ENCODE peak calls at places on chromosomes 11 and 22, in six cellular contexts. One of them, this sample, is unnamed.

GRCh38 chr11:1828542-1828941 is 6.2 kb upstream of the SYT8 start:
- DNase-seq in GM12878: no peak
- DNase-seq in GM12892: no peak
- DNase-seq in H1: no peak
- DNase-seq in K562: no peak
- DNase-seq in HepG2: no peak
- DNase-seq in this sample: no peak

GRCh38 chr11:62721994-62722393 is 5.3 kb downstream of the HNRNPUL2 start:
- DNase-seq in GM12878: no peak
- DNase-seq in GM12892: no peak
- DNase-seq in H1: no peak
- DNase-seq in K562: no peak
- DNase-seq in HepG2: peak; percentile 80
- DNase-seq in this sample: no peak

GRCh38 chr11:127042445-127042844 is 41.9 kb upstream of the KIRREL3 start:
- DNase-seq in GM12878: no peak
- DNase-seq in GM12892: no peak
- DNase-seq in H1: no peak
- DNase-seq in K562: no peak
- DNase-seq in HepG2: no peak
- DNase-seq in this sample: no peak

GRCh38 chr11:104905271-104905670 is 7.0 kb upstream of the CASP12 start:
- DNase-seq in GM12878: no peak
- DNase-seq in GM12892: no peak
- DNase-seq in H1: no peak
- DNase-seq in K562: no peak
- DNase-seq in HepG2: no peak
- DNase-seq in this sample: no peak

GRCh38 chr11:93718057-93718563 is 23.2 kb downstream of the TAF1D start:
- DNase-seq in GM12878: peak; percentile 64
- DNase-seq in GM12892: peak; percentile 1
- DNase-seq in H1: no peak
- DNase-seq in K562: peak; percentile 80
- DNase-seq in HepG2: no peak
- DNase-seq in this sample: peak; percentile 12

GRCh38 chr11:8258771-8259170 is 4.9 kb downstream of the LMO1 start:
- DNase-seq in GM12878: no peak
- DNase-seq in GM12892: no peak
- DNase-seq in H1: no peak
- DNase-seq in K562: no peak
- DNase-seq in HepG2: no peak
- DNase-seq in this sample: no peak

GRCh38 chr11:118565062-118565461 is 669 bp downstream of the IFT46 start:
- DNase-seq in GM12878: no peak
- DNase-seq in GM12892: no peak
- DNase-seq in H1: no peak
- DNase-seq in K562: no peak
- DNase-seq in HepG2: no peak
- DNase-seq in this sample: no peak

GRCh38 chr22:44309137-44309536 is 3.6 kb downstream of the SHISAL1 start:
- DNase-seq in GM12878: no peak
- DNase-seq in GM12892: no peak
- DNase-seq in H1: no peak
- DNase-seq in K562: no peak
- DNase-seq in HepG2: no peak
- DNase-seq in this sample: no peak

GRCh38 chr11:79078999-79079398 is 361.8 kb downstream of the TENM4 start:
- DNase-seq in GM12878: no peak
- DNase-seq in GM12892: no peak
- DNase-seq in H1: no peak
- DNase-seq in K562: no peak
- DNase-seq in HepG2: no peak
- DNase-seq in this sample: no peak

GRCh38 chr11:79377399-79377798 is 63.4 kb downstream of the TENM4 start:
- DNase-seq in GM12878: no peak
- DNase-seq in GM12892: no peak
- DNase-seq in H1: no peak
- DNase-seq in K562: no peak
- DNase-seq in HepG2: no peak
- DNase-seq in this sample: no peak

GRCh38 chr11:5564259-5565019 is 16.1 kb upstream of the OR52H1 start:
- DNase-seq in GM12878: no peak
- DNase-seq in GM12892: no peak
- DNase-seq in H1: no peak
- DNase-seq in K562: no peak
- DNase-seq in HepG2: no peak
- DNase-seq in this sample: no peak

GRCh38 chr11:84419576-84419975 is 1133.4 kb upstream of the CCDC90B start:
- DNase-seq in GM12878: no peak
- DNase-seq in GM12892: no peak
- DNase-seq in H1: no peak
- DNase-seq in K562: no peak
- DNase-seq in HepG2: no peak
- DNase-seq in this sample: no peak

GRCh38 chr11:34263462-34264186 is 94.2 kb downstream of the ABTB2 start:
- DNase-seq in GM12878: no peak
- DNase-seq in GM12892: no peak
- DNase-seq in H1: no peak
- DNase-seq in K562: no peak
- DNase-seq in HepG2: peak; percentile 36
- DNase-seq in this sample: no peak

GRCh38 chr22:30828187-30829155 is 133.8 kb downstream of the OSBP2 start:
- DNase-seq in GM12878: no peak
- DNase-seq in GM12892: no peak
- DNase-seq in H1: no peak
- DNase-seq in K562: no peak
- DNase-seq in HepG2: no peak
- DNase-seq in this sample: no peak

GRCh38 chr11:131618203-131618602 is 247.8 kb downstream of the NTM start:
- DNase-seq in GM12878: no peak
- DNase-seq in GM12892: no peak
- DNase-seq in H1: no peak
- DNase-seq in K562: no peak
- DNase-seq in HepG2: no peak
- DNase-seq in this sample: no peak

GRCh38 chr11:61972796-61973602 is 5.6 kb upstream of the FTH1 start:
- DNase-seq in GM12878: no peak
- DNase-seq in GM12892: no peak
- DNase-seq in H1: no peak
- DNase-seq in K562: peak; percentile 4
- DNase-seq in HepG2: peak; percentile 95
- DNase-seq in this sample: no peak

GRCh38 chr11:6301096-6301495 is 19.2 kb downstream of the CAVIN3 start:
- DNase-seq in GM12878: no peak
- DNase-seq in GM12892: no peak
- DNase-seq in H1: no peak
- DNase-seq in K562: no peak
- DNase-seq in HepG2: no peak
- DNase-seq in this sample: no peak

GRCh38 chr11:78798567-78799170 is 224.0 kb upstream of the NARS2 start:
- DNase-seq in GM12878: no peak
- DNase-seq in GM12892: peak; percentile 44
- DNase-seq in H1: peak; percentile 34
- DNase-seq in K562: peak; percentile 62
- DNase-seq in HepG2: peak; percentile 25
- DNase-seq in this sample: peak; percentile 33

GRCh38 chr11:72534859-72535547 is 100.7 kb upstream of the CLPB start:
- DNase-seq in GM12878: no peak
- DNase-seq in GM12892: no peak
- DNase-seq in H1: no peak
- DNase-seq in K562: peak; percentile 15
- DNase-seq in HepG2: no peak
- DNase-seq in this sample: no peak
- TF ChIP-seq TAF1 in GM12878: no peak
- TF ChIP-seq TAF1 in GM12892: no peak
- TF ChIP-seq TAF1 in H1: no peak
- TF ChIP-seq TAF1 in K562: no peak
- TF ChIP-seq TAF1 in HepG2: no peak
- TF ChIP-seq TAF1 in this sample: no peak

GRCh38 chr22:20160041-20160440 is 9.2 kb upstream of the CCDC188 start:
- DNase-seq in GM12878: no peak
- DNase-seq in GM12892: no peak
- DNase-seq in H1: no peak
- DNase-seq in K562: no peak
- DNase-seq in HepG2: no peak
- DNase-seq in this sample: no peak
- TF ChIP-seq POLR2A in GM12878: no peak
- TF ChIP-seq POLR2A in GM12892: no peak
- TF ChIP-seq POLR2A in H1: no peak
- TF ChIP-seq POLR2A in K562: no peak
- TF ChIP-seq POLR2A in HepG2: no peak
- TF ChIP-seq POLR2A in this sample: no peak

DNA sequence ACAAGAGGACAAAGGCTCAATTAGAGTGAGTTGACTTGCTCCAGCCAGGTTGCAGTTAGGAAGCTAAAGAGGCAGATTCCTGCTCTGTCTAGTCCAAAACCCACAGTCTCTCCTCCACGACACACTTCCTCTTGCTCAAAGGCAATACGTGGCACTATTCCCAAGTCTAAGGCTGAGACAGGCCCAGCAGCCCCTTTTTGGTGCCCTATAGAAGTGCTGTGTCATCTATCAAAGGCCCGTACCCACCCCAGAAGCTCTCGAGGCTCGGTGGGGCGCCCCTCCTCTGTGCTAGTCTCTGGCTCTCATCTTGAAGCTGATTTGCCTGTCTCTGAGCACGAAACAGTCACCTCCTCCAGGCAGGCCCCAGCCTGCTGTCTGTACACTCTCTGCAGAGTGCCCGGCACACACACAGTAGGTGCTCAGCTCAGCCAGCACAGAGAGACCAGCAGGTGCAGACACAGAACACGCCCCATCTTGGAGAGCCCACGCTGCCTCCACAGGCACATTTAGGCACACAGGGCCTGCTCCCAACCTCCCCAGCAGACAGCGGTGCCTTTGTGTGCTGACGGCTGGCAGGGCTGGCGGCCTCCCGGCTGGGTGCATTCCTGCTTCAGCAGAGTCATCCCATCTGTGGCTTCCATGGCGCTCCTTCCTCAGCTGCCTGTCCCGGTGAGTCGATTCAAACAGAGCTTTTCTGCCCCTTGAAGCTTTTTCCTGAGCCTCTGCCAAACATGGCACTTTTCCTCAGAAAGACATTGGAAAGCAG is 52.7 kb downstream of the MYH9 start:
- DNase-seq in GM12878: no peak
- DNase-seq in GM12892: no peak
- DNase-seq in H1: no peak
- DNase-seq in K562: peak; percentile 24
- DNase-seq in HepG2: no peak
- DNase-seq in this sample: no peak
- TF ChIP-seq POLR2AphosphoS5 in GM12878: peak; percentile 38
- TF ChIP-seq POLR2AphosphoS5 in GM12892: no peak
- TF ChIP-seq POLR2AphosphoS5 in H1: no peak
- TF ChIP-seq POLR2AphosphoS5 in K562: no peak
- TF ChIP-seq POLR2AphosphoS5 in HepG2: no peak
- TF ChIP-seq POLR2AphosphoS5 in this sample: no peak

GRCh38 chr11:95245038-95245437 is 14.0 kb upstream of the SESN3 start:
- DNase-seq in GM12878: no peak
- DNase-seq in GM12892: no peak
- DNase-seq in H1: no peak
- DNase-seq in K562: no peak
- DNase-seq in HepG2: no peak
- DNase-seq in this sample: no peak

GRCh38 chr11:95242202-95242989 is 11.4 kb upstream of the SESN3 start:
- DNase-seq in GM12878: no peak
- DNase-seq in GM12892: no peak
- DNase-seq in H1: no peak
- DNase-seq in K562: no peak
- DNase-seq in HepG2: no peak
- DNase-seq in this sample: no peak

GRCh38 chr11:95243658-95244057 is 12.7 kb upstream of the SESN3 start:
- DNase-seq in GM12878: no peak
- DNase-seq in GM12892: no peak
- DNase-seq in H1: no peak
- DNase-seq in K562: no peak
- DNase-seq in HepG2: no peak
- DNase-seq in this sample: no peak

GRCh38 chr11:95241673-95242072 is 10.7 kb upstream of the SESN3 start:
- DNase-seq in GM12878: no peak
- DNase-seq in GM12892: no peak
- DNase-seq in H1: no peak
- DNase-seq in K562: no peak
- DNase-seq in HepG2: no peak
- DNase-seq in this sample: no peak

DNA sequence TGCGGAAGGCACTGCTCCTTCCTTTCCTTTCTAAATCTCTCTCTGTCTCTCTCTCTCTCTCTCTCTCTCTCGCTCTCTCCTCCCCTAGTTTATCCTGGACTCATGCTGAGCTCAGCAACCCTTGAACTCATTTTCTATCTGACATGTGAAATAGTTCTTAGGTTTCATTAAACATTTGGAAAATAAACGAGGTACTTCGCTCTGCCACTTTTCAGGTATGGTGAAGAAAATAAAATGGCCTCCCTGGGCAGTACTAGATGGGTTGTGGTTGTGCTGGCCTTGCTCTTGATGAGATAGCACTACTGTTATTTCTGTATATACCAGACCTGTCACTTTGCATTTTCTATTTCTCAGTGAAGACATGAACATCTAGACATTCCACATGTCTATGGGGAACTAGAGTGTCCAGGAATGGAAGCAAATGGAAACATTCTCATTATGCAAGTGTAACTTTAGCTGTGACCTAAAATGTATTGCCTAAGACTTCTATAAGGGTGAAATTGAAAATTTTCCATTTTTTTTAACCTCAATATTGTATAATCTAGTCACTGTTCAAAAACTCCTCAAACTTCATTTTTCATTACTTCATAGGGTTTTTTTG is 12.1 kb upstream of the SESN3 start:
- DNase-seq in GM12878: no peak
- DNase-seq in GM12892: no peak
- DNase-seq in H1: no peak
- DNase-seq in K562: no peak
- DNase-seq in HepG2: no peak
- DNase-seq in this sample: no peak
- TF ChIP-seq TAF1 in GM12878: no peak
- TF ChIP-seq TAF1 in GM12892: no peak
- TF ChIP-seq TAF1 in H1: no peak
- TF ChIP-seq TAF1 in K562: no peak
- TF ChIP-seq TAF1 in HepG2: no peak
- TF ChIP-seq TAF1 in this sample: no peak